ENCODE peak calls at places on chromosomes 6 and 20, in seven cellular contexts. M is HCT116, P is heart left ventricle, Y is NB4, T is upper lobe of left lung, D is esophagus muscularis mucosa, L is A549. Q is an unnamed sample.

GRCh38 chr6:34300332-34300751 is 51.5 kb upstream of the SMIM29 start:
- DNase-seq in M (no peak), L (no peak), P (no peak), Y (no peak), D (no peak), T (peak), Q (no peak)

GRCh38 chr6:167993169-167993568 is 4.3 kb upstream of the KIF25 start:
- DNase-seq in D (peak), Y (no peak), M (no peak), L (no peak), P (peak), T (no peak), Q (no peak)

GRCh38 chr20:58245181-58245891 is 16.9 kb upstream of the ANKRD60 start:
- DNase-seq in T (no peak), D (peak), P (no peak), L (no peak), Y (peak), M (no peak), Q (no peak)

GRCh38 chr20:21557246-21557982 is 43.5 kb upstream of the NKX2-2 start:
- DNase-seq in D (no peak), T (no peak), M (no peak), P (no peak), L (no peak), Y (no peak), Q (no peak)

GRCh38 chr6:139577991-139578604 is 203.7 kb upstream of the CITED2 start:
- DNase-seq in T (no peak), L (no peak), M (no peak), P (no peak), Y (no peak), D (no peak), Q (no peak)

GRCh38 chr6:168956884-168957730 is 296.5 kb downstream of the THBS2 start:
- DNase-seq in M (peak), T (peak), D (no peak), L (peak), P (no peak), Y (peak), Q (peak)

GRCh38 chr6:2480267-2480966 is 235.0 kb upstream of the GMDS start:
- DNase-seq in T (no peak), L (no peak), Y (peak), P (peak), D (no peak), M (no peak), Q (no peak)

GRCh38 chr6:134810402-134810801 is 139.5 kb downstream of the ALDH8A1 start:
- DNase-seq in M (no peak), Y (no peak), D (no peak), P (no peak), T (no peak), L (no peak), Q (no peak)

GRCh38 chr20:17569616-17570346 is at the start of gene DSTN:
- DNase-seq in M (peak), P (peak), Y (peak), T (peak), L (peak), D (peak), Q (peak)

GRCh38 chr6:22173311-22173710 is 123.5 kb downstream of the PRL start:
- DNase-seq in M (no peak), P (no peak), L (no peak), Y (no peak), D (no peak), T (no peak), Q (no peak)

GRCh38 chr6:12051861-12052368 is 39.8 kb downstream of the HIVEP1 start:
- DNase-seq in Y (peak), L (no peak), P (no peak), M (no peak), D (no peak), T (no peak), Q (no peak)

GRCh38 chr20:35619196-35620095 is 3.8 kb downstream of the SPAG4 start:
- DNase-seq in P (peak), M (peak), D (peak), T (peak), L (peak), Y (peak), Q (no peak)

GRCh38 chr6:42817910-42818309 is 36.1 kb downstream of the BICRAL start:
- DNase-seq in D (no peak), P (no peak), Y (no peak), T (no peak), M (no peak), L (no peak), Q (no peak)

GRCh38 chr20:61640171-61640570 is 388.1 kb downstream of the CDH4 start:
- DNase-seq in Y (no peak), M (no peak), T (no peak), D (no peak), L (no peak), P (no peak), Q (no peak)

GRCh38 chr6:5208491-5208890 is 52.3 kb downstream of the LYRM4 start:
- DNase-seq in D (no peak), P (no peak), L (no peak), T (no peak), Y (no peak), M (no peak), Q (no peak)

GRCh38 chr6:106103728-106104109 is 17.6 kb downstream of the PRDM1 start:
- DNase-seq in D (no peak), M (no peak), P (no peak), T (peak), Y (no peak), L (no peak), Q (no peak)

GRCh38 chr6:56510984-56511531 is 131.6 kb downstream of the DST start:
- DNase-seq in D (no peak), P (no peak), T (no peak), M (no peak), L (no peak), Y (no peak), Q (no peak)

GRCh38 chr6:119484598-119484997 is 135.0 kb upstream of the MAN1A1 start:
- DNase-seq in Y (no peak), D (no peak), T (no peak), L (no peak), M (peak), P (no peak), Q (peak)

GRCh38 chr6:93424303-93425064 is 5.1 kb upstream of the EPHA7 start:
- DNase-seq in Y (peak), P (no peak), M (no peak), L (no peak), T (no peak), D (no peak), Q (no peak)

GRCh38 chr20:43068482-43068881 is 121.2 kb downstream of the PTPRT start:
- DNase-seq in P (no peak), Y (no peak), T (no peak), D (no peak), M (no peak), L (no peak), Q (no peak)

GRCh38 chr6:21305827-21306469 is 287.6 kb upstream of the SOX4 start:
- DNase-seq in D (no peak), Y (peak), T (no peak), M (no peak), P (no peak), L (peak), Q (no peak)

GRCh38 chr6:33732385-33732784 is 14.3 kb downstream of the IP6K3 start:
- DNase-seq in M (no peak), L (no peak), D (no peak), Y (no peak), T (no peak), P (no peak), Q (no peak)

GRCh38 chr6:40936810-40937209 is 102.2 kb downstream of the UNC5CL start:
- DNase-seq in D (no peak), Y (no peak), T (no peak), P (no peak), M (no peak), L (peak), Q (peak)

GRCh38 chr6:4961322-4962168 is 42.3 kb downstream of the RPP40 start:
- DNase-seq in M (no peak), P (no peak), D (no peak), L (no peak), Y (no peak), T (no peak), Q (no peak)

GRCh38 chr6:136464874-136465273 is 85.3 kb downstream of the MAP7 start:
- DNase-seq in P (no peak), Y (no peak), M (no peak), D (no peak), L (no peak), T (no peak), Q (no peak)

GRCh38 chr20:63886921-63887320 is 8.0 kb upstream of the DNAJC5 start:
- DNase-seq in P (no peak), M (no peak), T (no peak), L (no peak), D (no peak), Y (no peak), Q (no peak)

GRCh38 chr20:63886054-63886419 is 8.9 kb upstream of the DNAJC5 start:
- DNase-seq in Y (no peak), P (no peak), D (no peak), L (no peak), M (no peak), T (no peak), Q (no peak)

GRCh38 chr20:63882257-63883208 is 12.4 kb upstream of the DNAJC5 start:
- DNase-seq in Y (no peak), L (no peak), T (no peak), M (no peak), P (no peak), D (no peak), Q (no peak)

GRCh38 chr20:63885264-63886053 is 9.5 kb upstream of the DNAJC5 start:
- DNase-seq in D (no peak), P (no peak), L (no peak), T (no peak), Y (no peak), M (no peak), Q (no peak)

DNA sequence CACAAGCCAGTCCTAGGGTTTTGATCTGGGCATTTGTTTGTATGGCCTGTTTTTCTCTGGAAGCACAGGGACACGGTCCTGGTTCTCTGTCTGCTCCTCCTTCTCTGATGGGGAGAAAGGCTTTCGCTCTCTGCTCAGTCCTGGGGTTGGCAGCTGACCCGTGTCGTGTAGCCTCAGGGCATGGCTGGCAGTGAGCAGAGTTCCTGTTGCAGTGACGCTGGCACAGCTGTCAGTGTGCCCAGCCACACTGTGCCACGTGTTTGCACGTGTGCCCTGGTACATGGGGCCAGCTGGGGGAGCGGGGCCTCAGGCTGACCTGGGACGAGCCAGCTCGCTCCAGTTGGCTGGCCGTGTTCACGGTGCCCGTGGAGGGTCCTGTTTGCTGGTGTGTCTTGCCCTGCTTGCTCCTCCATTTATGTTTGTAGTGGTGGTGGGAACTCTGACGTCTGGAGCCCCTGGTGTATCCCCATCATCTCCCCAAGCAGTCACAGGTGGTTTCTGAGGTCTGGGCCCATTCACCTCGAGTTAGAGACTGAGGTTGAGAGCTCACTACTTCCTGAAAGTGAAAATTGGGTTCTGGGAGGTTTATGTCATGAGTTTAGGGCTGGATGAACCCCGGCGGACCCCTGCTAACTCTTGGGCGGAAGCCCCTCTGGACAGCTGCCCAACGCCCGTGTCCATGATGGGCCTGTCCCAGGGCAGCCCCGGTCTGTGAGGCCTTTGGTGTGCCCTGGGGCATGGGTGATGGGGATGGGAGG is 10.2 kb upstream of the DNAJC5 start:
- DNase-seq in D (no peak), M (no peak), P (no peak), Y (no peak), L (no peak), T (no peak), Q (no peak)
- TF ChIP-seq POLR2A in D (no peak), M (no peak), P (no peak), Y (no peak), L (no peak), T (no peak), Q (no peak)

GRCh38 chr20:38307371-38308046 is 3.6 kb downstream of the BPI start:
- DNase-seq in P (no peak), D (no peak), Y (peak), L (no peak), M (no peak), T (no peak), Q (no peak)
- TF ChIP-seq POLR2A in P (no peak), D (no peak), Y (no peak), L (no peak), M (no peak), T (no peak), Q (no peak)

GRCh38 chr20:1490643-1491042 is 577 bp downstream of the SIRPB2 start:
- DNase-seq in M (no peak), P (no peak), T (no peak), L (no peak), D (peak), Y (peak), Q (no peak)

GRCh38 chr20:1489328-1489727 is 1.9 kb downstream of the SIRPB2 start:
- DNase-seq in M (no peak), L (no peak), T (no peak), Y (no peak), P (no peak), D (no peak), Q (no peak)

GRCh38 chr20:1491891-1492642 is 847 bp upstream of the SIRPB2 start:
- DNase-seq in D (peak), M (no peak), P (no peak), T (no peak), Y (peak), L (no peak), Q (no peak)

GRCh38 chr20:1491281-1491840 is at the start of gene SIRPB2:
- DNase-seq in D (peak), M (no peak), T (peak), P (peak), Y (peak), L (no peak), Q (no peak)

GRCh38 chr20:1489764-1490436 is 1.3 kb downstream of the SIRPB2 start:
- DNase-seq in L (no peak), Y (peak), M (peak), T (peak), D (peak), P (no peak), Q (no peak)
- TF ChIP-seq POLR2A in L (no peak), Y (no peak), M (no peak), T (no peak), D (peak), P (no peak), Q (no peak)

GRCh38 chr6:17986656-17987575 is 519 bp downstream of the KIF13A start:
- DNase-seq in P (peak), M (no peak), L (peak), D (no peak), Y (peak), T (peak), Q (peak)
- TF ChIP-seq POLR2A in P (no peak), M (peak), L (no peak), D (no peak), Y (no peak), T (no peak), Q (no peak)

GRCh38 chr6:36599791-36600209 is 5.6 kb downstream of the SRSF3 start:
- DNase-seq in T (peak), L (peak), D (no peak), P (no peak), M (no peak), Y (peak), Q (no peak)
- TF ChIP-seq POLR2A in T (no peak), L (no peak), D (no peak), P (no peak), M (no peak), Y (no peak), Q (no peak)

Q was measured in H54.